ENCODE peak calls at places on chromosomes 2 and 18, in ten cellular contexts. Y is ascending aorta; P is stimulated activated CD4-positive, alpha-beta T cell treated with anti-CD3 and anti-CD28 coated beads, Interleukin-15, amount 100 ng/mL, for 24 hours; E is RCC 7860; I is ACHN; A is HFF-Myc; B is sigmoid colon; T is omental fat pad; D is CD4-positive, alpha-beta memory T cell; L is mesenchymal stem cell. H is an unnamed sample.

GRCh38 chr18:58202406-58202730 is 158.3 kb downstream of the NEDD4L start:
- DNase-seq in Y (no peak), P (no peak), E (peak), I (peak), A (no peak), B (no peak), T (no peak), D (no peak), L (no peak), H (no peak)

GRCh38 chr18:7021994-7022840 is 95.4 kb downstream of the LAMA1 start:
- DNase-seq in Y (no peak), P (peak), E (peak), I (peak), A (peak), B (no peak), T (no peak), D (no peak), L (peak), H (peak)

GRCh38 chr2:219656523-219656922 is 29.1 kb downstream of the SLC4A3 start:
- DNase-seq in Y (no peak), P (no peak), E (peak), I (no peak), A (no peak), B (no peak), T (no peak), D (no peak), L (peak), H (no peak)

GRCh38 chr2:238285653-238286082 is 2.7 kb downstream of the PER2 start:
- DNase-seq in Y (peak), P (no peak), E (peak), I (no peak), A (peak), B (peak), T (peak), D (no peak), L (peak), H (peak)

GRCh38 chr2:233124449-233125080 is 64.4 kb downstream of the INPP5D start:
- DNase-seq in Y (no peak), P (no peak), E (no peak), I (no peak), A (no peak), B (no peak), T (no peak), D (no peak), L (no peak), H (no peak)

GRCh38 chr2:60152226-60152833 is 401.1 kb downstream of the BCL11A start:
- DNase-seq in Y (no peak), P (no peak), E (no peak), I (peak), A (peak), B (no peak), T (no peak), D (no peak), L (peak), H (no peak)

GRCh38 chr2:130911482-130911881 is 74.8 kb downstream of the ARHGEF4 start:
- DNase-seq in Y (no peak), P (no peak), E (no peak), I (no peak), A (no peak), B (no peak), T (no peak), D (no peak), L (no peak), H (no peak)

GRCh38 chr2:140177081-140177480 is 1396.9 kb upstream of the NXPH2 start:
- DNase-seq in Y (no peak), P (no peak), E (no peak), I (no peak), A (no peak), B (no peak), T (no peak), D (no peak), L (no peak), H (no peak)

GRCh38 chr2:235827585-235827992 is 333.7 kb downstream of the AGAP1 start:
- DNase-seq in Y (no peak), P (no peak), E (peak), I (peak), A (no peak), B (no peak), T (no peak), D (no peak), L (peak), H (no peak)

GRCh38 chr18:63271881-63272299 is 47.7 kb downstream of the BCL2 start:
- DNase-seq in Y (no peak), P (no peak), E (no peak), I (no peak), A (no peak), B (no peak), T (no peak), D (no peak), L (no peak), H (no peak)